ENCODE peak calls at places on chromosomes 7 and 10, in seven cellular contexts. D, V, J, U, H, P and W are unnamed samples.

GRCh38 chr7:95059842-95060313 is 152.5 kb downstream of the PPP1R9A start:
- DNase-seq in D (no peak), V (no peak), J (no peak), U (no peak), H (no peak), P (no peak), W (no peak)

GRCh38 chr10:11849908-11850307 is 26.8 kb downstream of the PROSER2 start:
- DNase-seq in D (no peak), V (no peak), J (no peak), U (no peak), H (no peak), P (no peak), W (no peak)

GRCh38 chr10:132457328-132458070 is 60.5 kb downstream of the PWWP2B start:
- DNase-seq in D (peak), V (no peak), J (no peak), U (no peak), H (no peak), P (no peak), W (no peak)

GRCh38 chr7:111113263-111114017 is 22.5 kb downstream of the LRRN3 start:
- DNase-seq in D (no peak), V (peak), J (peak), U (no peak), H (peak), P (peak), W (no peak)

GRCh38 chr10:132872658-132873057 is 69.7 kb downstream of the CFAP46 start:
- DNase-seq in D (no peak), V (no peak), J (no peak), U (no peak), H (no peak), P (no peak), W (no peak)

GRCh38 chr7:32357535-32358277 is 132.5 kb downstream of the LSM5 start:
- DNase-seq in D (no peak), V (no peak), J (no peak), U (no peak), H (no peak), P (no peak), W (no peak)

GRCh38 chr7:26397326-26397725 is 105.7 kb downstream of the SNX10 start:
- DNase-seq in D (no peak), V (no peak), J (no peak), U (peak), H (no peak), P (no peak), W (no peak)

GRCh38 chr7:128939075-128939860 is 1.5 kb downstream of the IRF5 start:
- DNase-seq in D (no peak), V (no peak), J (peak), U (no peak), H (no peak), P (no peak), W (no peak)

GRCh38 chr7:4699897-4700296 is 17.8 kb downstream of the FOXK1 start:
- DNase-seq in D (no peak), V (no peak), J (no peak), U (no peak), H (no peak), P (no peak), W (no peak)

GRCh38 chr10:47370878-47371277 is 13.2 kb downstream of the ZNF488 start:
- DNase-seq in D (no peak), V (no peak), J (no peak), U (no peak), H (no peak), P (no peak), W (no peak)

GRCh38 chr10:70376436-70377378 is 5.7 kb downstream of the LRRC20 start:
- DNase-seq in D (no peak), V (no peak), J (no peak), U (no peak), H (no peak), P (no peak), W (no peak)

GRCh38 chr10:105253843-105254242 is 612.8 kb downstream of the SORCS3 start:
- DNase-seq in D (no peak), V (no peak), J (no peak), U (no peak), H (no peak), P (no peak), W (no peak)

GRCh38 chr10:81873932-81874816 is 820 bp upstream of the NRG3 start:
- DNase-seq in D (peak), V (peak), J (peak), U (peak), H (no peak), P (peak), W (no peak)

GRCh38 chr10:44259090-44259874 is 125.6 kb downstream of the CXCL12 start:
- DNase-seq in D (no peak), V (no peak), J (no peak), U (no peak), H (no peak), P (no peak), W (no peak)

GRCh38 chr7:26202019-26202985 is 757 bp downstream of the CBX3 start:
- DNase-seq in D (peak), V (peak), J (peak), U (peak), H (no peak), P (no peak), W (no peak)

GRCh38 chr7:35553498-35553897 is 141.4 kb downstream of the HERPUD2 start:
- DNase-seq in D (no peak), V (no peak), J (no peak), U (no peak), H (no peak), P (no peak), W (no peak)

GRCh38 chr7:131829911-131830310 is 273.5 kb upstream of the PODXL start:
- DNase-seq in D (peak), V (no peak), J (no peak), U (peak), H (no peak), P (no peak), W (no peak)

GRCh38 chr10:95331596-95332130 is 40.9 kb upstream of the PDLIM1 start:
- DNase-seq in D (no peak), V (no peak), J (no peak), U (no peak), H (no peak), P (no peak), W (no peak)

GRCh38 chr10:64484931-64485330 is 963.7 kb downstream of the REEP3 start:
- DNase-seq in D (no peak), V (peak), J (no peak), U (no peak), H (no peak), P (no peak), W (no peak)

GRCh38 chr7:33400214-33400538 is 270.8 kb downstream of the BBS9 start:
- DNase-seq in D (no peak), V (no peak), J (no peak), U (no peak), H (no peak), P (no peak), W (no peak)

GRCh38 chr7:118184392-118184899 is 482 bp downstream of the LSM8 start:
- DNase-seq in D (no peak), V (no peak), J (peak), U (no peak), H (peak), P (no peak), W (no peak)

GRCh38 chr10:7027913-7028808 is 382.7 kb downstream of the SFMBT2 start:
- DNase-seq in D (no peak), V (peak), J (no peak), U (no peak), H (peak), P (peak), W (no peak)

GRCh38 chr7:115042596-115042995 is 120.7 kb downstream of the MDFIC start:
- DNase-seq in D (no peak), V (no peak), J (no peak), U (no peak), H (no peak), P (no peak), W (no peak)

GRCh38 chr10:43105793-43106158 is 28.9 kb downstream of the RET start:
- DNase-seq in D (no peak), V (no peak), J (peak), U (no peak), H (no peak), P (no peak), W (no peak)
- TF ChIP-seq CTCF in D (peak), V (no peak), J (no peak), U (no peak), H (no peak), P (no peak), W (no peak)

GRCh38 chr7:1811850-1812692 is 142.0 kb downstream of the ELFN1 start:
- DNase-seq in D (no peak), V (no peak), J (peak), U (peak), H (no peak), P (no peak), W (no peak)
- TF ChIP-seq CTCF in D (peak), V (no peak), J (peak), U (no peak), H (peak), P (peak), W (peak)

DNA sequence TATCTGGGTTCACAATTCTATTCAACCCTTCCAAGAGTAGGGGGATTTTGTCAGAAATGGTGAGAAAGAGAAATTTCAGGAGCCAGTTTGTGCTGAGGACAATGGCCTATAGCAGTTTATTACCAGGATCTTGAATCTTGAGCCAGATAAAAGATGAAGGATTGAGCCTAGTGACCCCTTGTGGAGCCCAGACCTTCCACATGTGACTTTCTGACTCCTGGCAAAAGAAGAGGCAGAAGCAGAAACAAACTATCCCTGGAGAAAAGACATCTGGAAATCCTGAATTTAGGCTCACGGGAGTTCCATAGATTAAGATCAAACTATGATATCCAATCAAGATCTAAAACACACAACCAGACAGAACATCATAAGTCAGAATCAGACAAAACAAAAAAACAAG is 60.9 kb upstream of the CHRM2 start:
- DNase-seq in D (no peak), V (no peak), J (no peak), U (no peak), H (no peak), P (no peak), W (no peak)
- TF ChIP-seq CTCF in D (no peak), V (no peak), J (no peak), U (no peak), H (no peak), P (no peak), W (no peak)

GRCh38 chr7:92987543-92987942 is 130.2 kb downstream of the SAMD9 start:
- DNase-seq in D (no peak), V (peak), J (no peak), U (no peak), H (peak), P (no peak), W (no peak)

GRCh38 chr7:92988941-92989540 is 128.7 kb downstream of the SAMD9 start:
- DNase-seq in D (no peak), V (peak), J (no peak), U (no peak), H (no peak), P (no peak), W (peak)

GRCh38 chr7:92987095-92987494 is 130.7 kb downstream of the SAMD9 start:
- DNase-seq in D (no peak), V (peak), J (no peak), U (no peak), H (peak), P (peak), W (peak)

GRCh38 chr7:92991190-92991589 is 126.6 kb downstream of the SAMD9 start:
- DNase-seq in D (no peak), V (no peak), J (no peak), U (no peak), H (no peak), P (no peak), W (no peak)

DNA sequence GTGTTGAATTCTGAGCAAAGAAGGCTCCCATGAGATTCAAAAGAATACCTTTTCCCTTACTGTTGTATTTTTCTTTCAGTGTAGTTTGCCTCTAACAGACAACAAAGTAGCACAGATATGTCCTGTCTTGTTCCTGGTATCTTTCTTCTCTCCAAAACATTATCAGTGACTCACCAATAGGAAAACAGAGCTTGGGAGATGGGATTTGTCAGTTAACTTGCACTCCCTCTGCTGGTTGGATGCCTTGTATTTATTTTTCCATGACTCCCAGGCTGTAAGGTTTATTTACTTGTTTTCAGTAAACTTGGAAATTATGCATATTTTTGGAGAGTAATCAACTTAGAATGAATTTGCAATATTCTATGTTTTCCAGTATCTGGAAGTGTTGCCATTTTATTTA is 129.7 kb downstream of the SAMD9 start:
- DNase-seq in D (no peak), V (peak), J (no peak), U (no peak), H (peak), P (peak), W (peak)
- TF ChIP-seq CTCF in D (peak), V (peak), J (no peak), U (peak), H (peak), P (peak), W (peak)

GRCh38 chr10:124977648-124978375 is 35.9 kb downstream of the ZRANB1 start:
- DNase-seq in D (no peak), V (no peak), J (no peak), U (no peak), H (no peak), P (no peak), W (no peak)
- TF ChIP-seq CTCF in D (no peak), V (no peak), J (no peak), U (no peak), H (no peak), P (no peak), W (no peak)